ENCODE peak calls at places on chromosomes 7 and 10, in eight cellular contexts. One of them, this sample, is unnamed.

GRCh38 chr7:74449809-74450397 is 3.8 kb upstream of the GTF2IRD1 start:
- DNase-seq in spleen: no peak
- DNase-seq in GM12878: peak; percentile 20
- DNase-seq in breast epithelium: no peak
- DNase-seq in stomach: peak; percentile 68
- DNase-seq in endothelial cell of umbilical vein: peak; percentile 60
- DNase-seq in HepG2: peak; percentile 61
- DNase-seq in SK-N-SH: peak; percentile 92
- DNase-seq in this sample: peak; percentile 51

GRCh38 chr7:105224884-105225651 is 163.7 kb downstream of the SRPK2 start:
- DNase-seq in HepG2: no peak
- DNase-seq in GM12878: peak; percentile 42
- DNase-seq in spleen: no peak
- DNase-seq in SK-N-SH: peak; percentile 36
- DNase-seq in breast epithelium: no peak
- DNase-seq in stomach: no peak
- DNase-seq in endothelial cell of umbilical vein: peak; percentile 85
- DNase-seq in this sample: no peak

GRCh38 chr7:33040803-33041516 is 21.6 kb downstream of the NT5C3A start:
- DNase-seq in spleen: no peak
- DNase-seq in SK-N-SH: no peak
- DNase-seq in endothelial cell of umbilical vein: peak; percentile 13
- DNase-seq in HepG2: no peak
- DNase-seq in GM12878: peak; percentile 89
- DNase-seq in stomach: peak; percentile 66
- DNase-seq in breast epithelium: peak; percentile 37
- DNase-seq in this sample: peak; percentile 78

GRCh38 chr7:1425292-1426136 is 33.8 kb downstream of the MICALL2 start:
- DNase-seq in GM12878: no peak
- DNase-seq in stomach: no peak
- DNase-seq in HepG2: peak; percentile 39
- DNase-seq in breast epithelium: no peak
- DNase-seq in endothelial cell of umbilical vein: no peak
- DNase-seq in SK-N-SH: peak; percentile 81
- DNase-seq in spleen: no peak
- DNase-seq in this sample: no peak

GRCh38 chr7:73904219-73905136 is 43.5 kb downstream of the TMEM270 start:
- DNase-seq in breast epithelium: no peak
- DNase-seq in SK-N-SH: peak; percentile 23
- DNase-seq in stomach: no peak
- DNase-seq in spleen: peak; percentile 65
- DNase-seq in HepG2: no peak
- DNase-seq in GM12878: no peak
- DNase-seq in endothelial cell of umbilical vein: no peak
- DNase-seq in this sample: no peak

GRCh38 chr7:45580053-45580872 is 6.1 kb downstream of the ADCY1 start:
- DNase-seq in spleen: peak; percentile 70
- DNase-seq in stomach: peak; percentile 27
- DNase-seq in breast epithelium: no peak
- DNase-seq in endothelial cell of umbilical vein: no peak
- DNase-seq in HepG2: no peak
- DNase-seq in GM12878: no peak
- DNase-seq in SK-N-SH: peak; percentile 80
- DNase-seq in this sample: peak; percentile 56

GRCh38 chr7:40230086-40230485 is 95.3 kb downstream of the SUGCT start:
- DNase-seq in HepG2: no peak
- DNase-seq in GM12878: no peak
- DNase-seq in spleen: no peak
- DNase-seq in breast epithelium: no peak
- DNase-seq in stomach: no peak
- DNase-seq in endothelial cell of umbilical vein: no peak
- DNase-seq in SK-N-SH: no peak
- DNase-seq in this sample: no peak

GRCh38 chr10:77339156-77339555 is 298.5 kb downstream of the KCNMA1 start:
- DNase-seq in SK-N-SH: no peak
- DNase-seq in spleen: no peak
- DNase-seq in stomach: no peak
- DNase-seq in HepG2: no peak
- DNase-seq in breast epithelium: no peak
- DNase-seq in endothelial cell of umbilical vein: no peak
- DNase-seq in GM12878: no peak
- DNase-seq in this sample: no peak

GRCh38 chr10:63199716-63200115 is 66.6 kb downstream of the NRBF2 start:
- DNase-seq in HepG2: no peak
- DNase-seq in stomach: no peak
- DNase-seq in GM12878: no peak
- DNase-seq in endothelial cell of umbilical vein: no peak
- DNase-seq in spleen: no peak
- DNase-seq in breast epithelium: no peak
- DNase-seq in SK-N-SH: no peak
- DNase-seq in this sample: no peak

GRCh38 chr10:70592746-70593512 is 9.6 kb downstream of the PRF1 start:
- DNase-seq in GM12878: no peak
- DNase-seq in endothelial cell of umbilical vein: no peak
- DNase-seq in spleen: no peak
- DNase-seq in SK-N-SH: no peak
- DNase-seq in HepG2: no peak
- DNase-seq in breast epithelium: peak; percentile 11
- DNase-seq in stomach: no peak
- DNase-seq in this sample: no peak

GRCh38 chr10:31096161-31096560 is 64.5 kb upstream of the ZNF438 start:
- DNase-seq in SK-N-SH: peak; percentile 37
- DNase-seq in endothelial cell of umbilical vein: no peak
- DNase-seq in spleen: no peak
- DNase-seq in stomach: no peak
- DNase-seq in breast epithelium: no peak
- DNase-seq in GM12878: no peak
- DNase-seq in HepG2: no peak
- DNase-seq in this sample: no peak

GRCh38 chr10:124227306-124228016 is 134.1 kb upstream of the CHST15 start:
- DNase-seq in spleen: no peak
- DNase-seq in stomach: no peak
- DNase-seq in endothelial cell of umbilical vein: no peak
- DNase-seq in SK-N-SH: no peak
- DNase-seq in breast epithelium: no peak
- DNase-seq in HepG2: no peak
- DNase-seq in GM12878: no peak
- DNase-seq in this sample: no peak

GRCh38 chr7:40717242-40717641 is 582.4 kb downstream of the SUGCT start:
- DNase-seq in HepG2: peak; percentile 25
- DNase-seq in spleen: no peak
- DNase-seq in breast epithelium: peak; percentile 47
- DNase-seq in endothelial cell of umbilical vein: peak; percentile 69
- DNase-seq in GM12878: no peak
- DNase-seq in SK-N-SH: peak; percentile 51
- DNase-seq in stomach: peak; percentile 81
- DNase-seq in this sample: peak; percentile 30

GRCh38 chr7:107879400-107880035 is 11.5 kb upstream of the DLD start:
- DNase-seq in endothelial cell of umbilical vein: peak; percentile 86
- DNase-seq in stomach: peak; percentile 59
- DNase-seq in spleen: no peak
- DNase-seq in GM12878: no peak
- DNase-seq in HepG2: peak; percentile 49
- DNase-seq in SK-N-SH: peak; percentile 75
- DNase-seq in breast epithelium: no peak
- DNase-seq in this sample: no peak

GRCh38 chr10:86653379-86653778 is 968 bp upstream of the OPN4 start:
- DNase-seq in endothelial cell of umbilical vein: no peak
- DNase-seq in SK-N-SH: no peak
- DNase-seq in breast epithelium: no peak
- DNase-seq in spleen: no peak
- DNase-seq in stomach: no peak
- DNase-seq in HepG2: no peak
- DNase-seq in GM12878: no peak
- DNase-seq in this sample: no peak

GRCh38 chr7:94094298-94094697 is 90.1 kb upstream of the BET1 start:
- DNase-seq in breast epithelium: no peak
- DNase-seq in HepG2: no peak
- DNase-seq in GM12878: no peak
- DNase-seq in stomach: no peak
- DNase-seq in endothelial cell of umbilical vein: no peak
- DNase-seq in SK-N-SH: no peak
- DNase-seq in spleen: no peak
- DNase-seq in this sample: no peak

GRCh38 chr7:48411619-48412018 is 240.4 kb downstream of the ABCA13 start:
- DNase-seq in stomach: no peak
- DNase-seq in endothelial cell of umbilical vein: no peak
- DNase-seq in GM12878: no peak
- DNase-seq in spleen: no peak
- DNase-seq in breast epithelium: no peak
- DNase-seq in SK-N-SH: no peak
- DNase-seq in HepG2: no peak
- DNase-seq in this sample: no peak

GRCh38 chr7:116211006-116211912 is 920 bp downstream of the TES start:
- DNase-seq in endothelial cell of umbilical vein: peak; percentile 86
- DNase-seq in SK-N-SH: peak; percentile 68
- DNase-seq in spleen: peak; percentile 90
- DNase-seq in GM12878: peak; percentile 59
- DNase-seq in breast epithelium: peak; percentile 93
- DNase-seq in stomach: peak; percentile 88
- DNase-seq in HepG2: peak; percentile 66
- DNase-seq in this sample: peak; percentile 84

GRCh38 chr10:76544789-76545188 is 1092.8 kb downstream of the KCNMA1 start:
- DNase-seq in breast epithelium: no peak
- DNase-seq in SK-N-SH: peak; percentile 19
- DNase-seq in GM12878: no peak
- DNase-seq in endothelial cell of umbilical vein: no peak
- DNase-seq in stomach: no peak
- DNase-seq in HepG2: no peak
- DNase-seq in spleen: no peak
- DNase-seq in this sample: no peak

GRCh38 chr10:103564799-103565365 is 71.4 kb downstream of the NEURL1 start:
- DNase-seq in spleen: no peak
- DNase-seq in HepG2: peak; percentile 26
- DNase-seq in GM12878: no peak
- DNase-seq in SK-N-SH: peak; percentile 83
- DNase-seq in breast epithelium: no peak
- DNase-seq in stomach: no peak
- DNase-seq in endothelial cell of umbilical vein: no peak
- DNase-seq in this sample: no peak

GRCh38 chr10:90167174-90168064 is 466.0 kb downstream of the KIF20B start:
- DNase-seq in HepG2: no peak
- DNase-seq in GM12878: peak; percentile 12
- DNase-seq in spleen: no peak
- DNase-seq in breast epithelium: no peak
- DNase-seq in SK-N-SH: no peak
- DNase-seq in endothelial cell of umbilical vein: no peak
- DNase-seq in stomach: no peak
- DNase-seq in this sample: no peak

GRCh38 chr7:146112755-146113154 is 3.8 kb upstream of the CNTNAP2 start:
- DNase-seq in endothelial cell of umbilical vein: no peak
- DNase-seq in GM12878: no peak
- DNase-seq in breast epithelium: no peak
- DNase-seq in HepG2: no peak
- DNase-seq in SK-N-SH: no peak
- DNase-seq in spleen: no peak
- DNase-seq in stomach: no peak
- DNase-seq in this sample: no peak
- H3K4me1 ChIP-seq in endothelial cell of umbilical vein: no peaks in the 10 kb centered on the region
- H3K4me1 ChIP-seq in GM12878: no peaks in the 10 kb centered on the region
- H3K4me1 ChIP-seq in breast epithelium: no peaks in the 10 kb centered on the region
- H3K4me1 ChIP-seq in HepG2: no peaks in the 10 kb centered on the region
- H3K4me1 ChIP-seq in SK-N-SH: peaks cover 13% of the 10 kb centered on the region
- H3K4me1 ChIP-seq in spleen: peaks cover 18% of the 10 kb centered on the region
- H3K4me1 ChIP-seq in stomach: peaks cover 20% of the 10 kb centered on the region
- H3K4me1 ChIP-seq in this sample: peaks cover 10% of the 10 kb centered on the region

GRCh38 chr7:70580161-70580560 is 551.8 kb upstream of the GALNT17 start:
- DNase-seq in breast epithelium: no peak
- DNase-seq in spleen: no peak
- DNase-seq in GM12878: no peak
- DNase-seq in stomach: no peak
- DNase-seq in SK-N-SH: no peak
- DNase-seq in HepG2: no peak
- DNase-seq in endothelial cell of umbilical vein: no peak
- DNase-seq in this sample: no peak
- TF ChIP-seq POLR2AphosphoS5 in breast epithelium: no peak
- TF ChIP-seq POLR2AphosphoS5 in spleen: no peak
- TF ChIP-seq POLR2AphosphoS5 in GM12878: no peak
- TF ChIP-seq POLR2AphosphoS5 in stomach: no peak
- TF ChIP-seq POLR2AphosphoS5 in SK-N-SH: no peak
- TF ChIP-seq POLR2AphosphoS5 in HepG2: no peak
- TF ChIP-seq POLR2AphosphoS5 in endothelial cell of umbilical vein: no peak
- TF ChIP-seq POLR2AphosphoS5 in this sample: no peak

GRCh38 chr7:22210355-22210754 is 146.6 kb downstream of the RAPGEF5 start:
- DNase-seq in endothelial cell of umbilical vein: no peak
- DNase-seq in stomach: no peak
- DNase-seq in GM12878: no peak
- DNase-seq in breast epithelium: no peak
- DNase-seq in spleen: no peak
- DNase-seq in SK-N-SH: no peak
- DNase-seq in HepG2: no peak
- DNase-seq in this sample: no peak

GRCh38 chr7:22205631-22206030 is 151.3 kb downstream of the RAPGEF5 start:
- DNase-seq in endothelial cell of umbilical vein: no peak
- DNase-seq in stomach: no peak
- DNase-seq in SK-N-SH: no peak
- DNase-seq in HepG2: no peak
- DNase-seq in spleen: no peak
- DNase-seq in breast epithelium: no peak
- DNase-seq in GM12878: no peak
- DNase-seq in this sample: no peak

GRCh38 chr7:22204312-22204711 is 152.6 kb downstream of the RAPGEF5 start:
- DNase-seq in GM12878: no peak
- DNase-seq in stomach: no peak
- DNase-seq in endothelial cell of umbilical vein: no peak
- DNase-seq in breast epithelium: no peak
- DNase-seq in SK-N-SH: no peak
- DNase-seq in HepG2: no peak
- DNase-seq in spleen: no peak
- DNase-seq in this sample: no peak

GRCh38 chr7:22208806-22209205 is 148.1 kb downstream of the RAPGEF5 start:
- DNase-seq in HepG2: no peak
- DNase-seq in stomach: no peak
- DNase-seq in GM12878: no peak
- DNase-seq in breast epithelium: no peak
- DNase-seq in SK-N-SH: no peak
- DNase-seq in endothelial cell of umbilical vein: no peak
- DNase-seq in spleen: no peak
- DNase-seq in this sample: no peak

GRCh38 chr7:22207724-22208225 is 149.2 kb downstream of the RAPGEF5 start:
- DNase-seq in endothelial cell of umbilical vein: peak; percentile 61
- DNase-seq in HepG2: no peak
- DNase-seq in spleen: no peak
- DNase-seq in GM12878: no peak
- DNase-seq in breast epithelium: no peak
- DNase-seq in SK-N-SH: no peak
- DNase-seq in stomach: no peak
- DNase-seq in this sample: no peak
- H3K4me1 ChIP-seq in endothelial cell of umbilical vein: peaks cover 23% of the 10 kb centered on the region
- H3K4me1 ChIP-seq in HepG2: no peaks in the 10 kb centered on the region
- H3K4me1 ChIP-seq in spleen: peaks cover 94% of the 10 kb centered on the region
- H3K4me1 ChIP-seq in GM12878: no peaks in the 10 kb centered on the region
- H3K4me1 ChIP-seq in breast epithelium: no peaks in the 10 kb centered on the region
- H3K4me1 ChIP-seq in SK-N-SH: no peaks in the 10 kb centered on the region
- H3K4me1 ChIP-seq in stomach: no peaks in the 10 kb centered on the region
- H3K4me1 ChIP-seq in this sample: peaks cover 35% of the 10 kb centered on the region

DNA sequence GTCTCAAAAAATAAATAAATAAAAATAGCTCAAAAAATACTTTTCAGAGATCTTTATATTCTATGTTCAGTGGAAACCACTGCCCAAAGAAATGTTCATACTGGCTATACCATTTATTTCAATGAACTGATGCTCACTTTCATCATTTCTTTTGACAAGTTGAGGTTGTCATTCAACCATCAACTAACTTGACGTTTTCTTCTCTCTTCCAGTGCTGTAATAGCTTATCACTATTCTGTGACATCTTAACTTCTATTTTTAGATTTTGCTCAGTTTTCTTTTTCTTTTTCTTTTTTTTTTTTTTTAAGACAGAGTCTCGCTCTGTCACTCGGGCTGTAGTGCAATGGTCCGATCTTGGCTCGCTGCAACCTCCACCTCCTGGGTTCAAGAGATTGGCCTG is 8.7 kb upstream of the CTAGE4 start:
- DNase-seq in HepG2: no peak
- DNase-seq in spleen: no peak
- DNase-seq in stomach: no peak
- DNase-seq in GM12878: no peak
- DNase-seq in SK-N-SH: no peak
- DNase-seq in endothelial cell of umbilical vein: no peak
- DNase-seq in breast epithelium: no peak
- DNase-seq in this sample: no peak
- TF ChIP-seq POLR2AphosphoS5 in HepG2: no peak
- TF ChIP-seq POLR2AphosphoS5 in spleen: no peak
- TF ChIP-seq POLR2AphosphoS5 in stomach: no peak
- TF ChIP-seq POLR2AphosphoS5 in GM12878: no peak
- TF ChIP-seq POLR2AphosphoS5 in SK-N-SH: no peak
- TF ChIP-seq POLR2AphosphoS5 in endothelial cell of umbilical vein: no peak
- TF ChIP-seq POLR2AphosphoS5 in breast epithelium: no peak
- TF ChIP-seq POLR2AphosphoS5 in this sample: no peak